ENCODE peak calls at places on chromosomes 16 and 17, in ten cellular contexts. L, M, U, H, Q, S, F, K, A and X are unnamed samples.

GRCh38 chr16:58002936-58003335 is 1.7 kb downstream of the USB1 start:
- DNase-seq in A (no peak), U (no peak), S (no peak), M (no peak), L (no peak), F (no peak), K (no peak), H (no peak), Q (peak), X (no peak)

GRCh38 chr17:80910043-80910442 is 81.6 kb upstream of the CHMP6 start:
- DNase-seq in U (no peak), F (no peak), S (no peak), H (no peak), Q (peak), A (no peak), L (no peak), K (no peak), M (no peak), X (no peak)

GRCh38 chr17:34420900-34421299 is 57.9 kb upstream of the CCL1 start:
- DNase-seq in U (no peak), S (no peak), A (no peak), H (no peak), L (no peak), F (no peak), K (no peak), Q (no peak), M (no peak), X (no peak)

GRCh38 chr17:79531696-79532095 is 79.2 kb downstream of the RBFOX3 start:
- DNase-seq in L (no peak), F (no peak), M (no peak), U (no peak), Q (no peak), S (no peak), K (no peak), A (no peak), H (no peak), X (no peak)

GRCh38 chr17:6090253-6090652 is 20.1 kb downstream of the WSCD1 start:
- DNase-seq in M (no peak), U (no peak), Q (peak), H (no peak), L (no peak), A (no peak), F (no peak), S (no peak), K (no peak), X (no peak)

GRCh38 chr17:55318715-55319487 is 54.1 kb downstream of the HLF start:
- DNase-seq in M (no peak), S (no peak), U (no peak), H (no peak), L (no peak), K (no peak), Q (no peak), A (no peak), F (no peak), X (no peak)

GRCh38 chr16:87538160-87538559 is 45.3 kb upstream of the ZCCHC14 start:
- DNase-seq in S (peak), K (no peak), H (no peak), F (no peak), A (no peak), Q (no peak), M (no peak), U (no peak), L (no peak), X (no peak)

GRCh38 chr16:57194512-57194911 is 8.4 kb downstream of the RSPRY1 start:
- DNase-seq in M (no peak), F (no peak), K (no peak), H (no peak), L (no peak), A (peak), U (peak), S (peak), Q (no peak), X (no peak)

GRCh38 chr16:88705076-88705684 is 1.0 kb downstream of the RNF166 start:
- DNase-seq in L (peak), Q (peak), M (no peak), A (peak), K (no peak), U (peak), H (no peak), F (peak), S (peak), X (no peak)

GRCh38 chr16:56874800-56875199 is 9.8 kb downstream of the SLC12A3 start:
- DNase-seq in U (peak), M (no peak), L (no peak), K (no peak), S (peak), A (no peak), Q (no peak), H (peak), F (no peak), X (no peak)